ENCODE peak calls at places on chromosomes 2 and 18, in five cellular contexts. X, H, C, G and D are unnamed samples.

GRCh38 chr2:2571301-2572198 is 240.5 kb upstream of the MYT1L start:
- DNase-seq in X (no peak), H (no peak), C (no peak), G (no peak), D (no peak)

GRCh38 chr2:71581015-71581414 is 127.7 kb downstream of the DYSF start:
- DNase-seq in X (no peak), H (no peak), C (no peak), G (no peak), D (no peak)

GRCh38 chr2:54660752-54661151 is 62.7 kb upstream of the EML6 start:
- DNase-seq in X (no peak), H (no peak), C (no peak), G (no peak), D (no peak)

GRCh38 chr2:101113441-101114267 is 37.5 kb downstream of the TBC1D8 start:
- DNase-seq in X (peak; percentile 88), H (no peak), C (peak; percentile 51), G (no peak), D (peak; percentile 68)

GRCh38 chr2:221767106-221767878 is 195.2 kb upstream of the EPHA4 start:
- DNase-seq in X (no peak), H (no peak), C (no peak), G (no peak), D (no peak)

GRCh38 chr2:86788881-86789686 is 1.6 kb downstream of the CD8A start:
- DNase-seq in X (no peak), H (no peak), C (no peak), G (no peak), D (no peak)

GRCh38 chr18:57542126-57542525 is 44.4 kb downstream of the FECH start:
- DNase-seq in X (no peak), H (no peak), C (no peak), G (no peak), D (no peak)

GRCh38 chr18:71168576-71169145 is 879.8 kb downstream of the SOCS6 start:
- DNase-seq in X (no peak), H (no peak), C (no peak), G (no peak), D (no peak)

GRCh38 chr2:173311844-173312606 is 42.6 kb upstream of the CDCA7 start:
- DNase-seq in X (no peak), H (no peak), C (no peak), G (no peak), D (no peak)

GRCh38 chr18:8946046-8946838 is 156.3 kb upstream of the NDUFV2 start:
- DNase-seq in X (no peak), H (no peak), C (no peak), G (no peak), D (no peak)

DNA sequence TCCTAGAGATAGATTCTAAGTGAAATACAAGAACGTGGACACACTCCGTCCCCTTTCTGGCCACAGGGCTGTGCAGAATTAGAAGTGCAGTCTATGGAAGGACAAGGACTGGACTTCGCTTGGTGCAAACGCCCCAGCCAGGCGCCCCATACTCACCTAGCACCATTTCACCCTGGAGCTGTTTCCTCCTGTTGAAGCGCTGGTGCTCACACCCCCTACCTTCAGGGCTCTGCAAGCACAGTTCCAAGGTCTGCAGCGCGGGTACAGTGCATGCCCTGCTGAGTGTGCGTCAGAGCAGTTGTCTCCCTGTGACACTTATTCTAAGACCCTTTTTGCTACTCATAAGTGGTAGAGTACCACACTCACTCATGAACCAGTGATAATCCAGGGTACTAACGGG is 3.0 kb downstream of the HPCAL1 start:
- DNase-seq in X (peak; percentile 60), H (no peak), C (no peak), G (no peak), D (no peak)
- TF ChIP-seq ZNF274 in X (no peak), H (no peak), C (no peak), G (no peak), D (no peak)

GRCh38 chr2:9471212-9471611 is 3.1 kb upstream of the IAH1 start:
- DNase-seq in X (no peak), H (no peak), C (no peak), G (no peak), D (no peak)

GRCh38 chr2:9466147-9466683 is 8.1 kb upstream of the IAH1 start:
- DNase-seq in X (no peak), H (no peak), C (no peak), G (no peak), D (no peak)

GRCh38 chr2:9465170-9465569 is 9.2 kb upstream of the IAH1 start:
- DNase-seq in X (no peak), H (no peak), C (no peak), G (no peak), D (no peak)

GRCh38 chr2:9463698-9464034 is 10.7 kb upstream of the IAH1 start:
- DNase-seq in X (no peak), H (no peak), C (no peak), G (no peak), D (no peak)

DNA sequence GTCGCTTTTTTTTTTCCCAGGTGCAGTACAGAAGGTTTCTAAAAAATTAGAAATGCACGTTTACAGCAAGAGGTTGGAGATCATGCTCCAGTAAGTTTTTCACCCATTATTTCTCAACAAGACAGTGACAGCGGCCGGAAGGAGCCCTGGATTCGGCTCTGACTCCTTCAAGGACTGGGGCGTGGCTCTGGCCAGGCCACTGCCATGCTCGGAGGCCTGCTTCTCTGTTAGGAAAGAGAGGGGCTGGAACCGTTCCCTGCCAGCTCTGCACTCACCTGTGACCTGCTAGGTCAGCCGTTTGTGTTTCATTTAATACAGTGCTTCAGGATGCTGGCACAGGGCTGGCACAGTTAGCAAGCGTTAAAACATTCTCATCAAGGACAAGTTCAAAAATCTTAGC is 6.7 kb upstream of the IAH1 start:
- DNase-seq in X (no peak), H (no peak), C (no peak), G (no peak), D (no peak)
- H3K36me3 ChIP-seq in X (peaks cover 12% of the 10 kb centered on the region), H (peaks cover 70% of the 10 kb centered on the region), C (peaks cover 14% of the 10 kb centered on the region), G (peaks cover 3% of the 10 kb centered on the region), D (peaks cover 53% of the 10 kb centered on the region)

DNA sequence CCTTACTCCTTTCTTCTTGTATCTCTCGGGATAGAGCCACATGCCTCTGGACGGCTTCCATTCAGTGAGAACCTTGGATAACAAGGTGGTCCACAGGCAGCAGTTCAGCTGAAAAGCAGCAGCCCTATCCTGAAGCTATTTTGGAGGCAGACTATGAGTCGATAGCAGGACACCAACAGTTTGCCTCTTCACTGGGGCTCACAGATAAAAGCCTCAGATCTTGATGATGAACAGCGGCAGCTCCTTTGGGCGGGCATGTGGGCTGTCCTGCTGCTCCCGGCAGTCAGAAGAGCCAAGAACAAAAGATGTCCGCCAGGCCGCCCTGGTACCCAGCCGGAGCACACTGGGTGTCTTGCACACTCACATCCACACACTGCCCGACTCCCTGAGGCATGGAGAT is 89.8 kb upstream of the KLF7 start:
- DNase-seq in X (no peak), H (no peak), C (no peak), G (no peak), D (no peak)
- H3K4me3 ChIP-seq in X (no peak overlapping the region), H (no peak overlapping the region), C (no peak overlapping the region), G (no peak overlapping the region), D (no peak overlapping the region)

GRCh38 chr18:621181-621580 is 24.4 kb downstream of the CLUL1 start:
- DNase-seq in X (no peak), H (no peak), C (no peak), G (no peak), D (no peak)

GRCh38 chr18:629303-630150 is 27.9 kb upstream of the TYMS start:
- DNase-seq in X (no peak), H (no peak), C (no peak), G (no peak), D (no peak)

GRCh38 chr18:618618-619017 is 21.8 kb downstream of the CLUL1 start:
- DNase-seq in X (no peak), H (no peak), C (no peak), G (no peak), D (no peak)

GRCh38 chr18:627211-627610 is 30.2 kb upstream of the TYMS start:
- DNase-seq in X (no peak), H (no peak), C (no peak), G (no peak), D (no peak)

DNA sequence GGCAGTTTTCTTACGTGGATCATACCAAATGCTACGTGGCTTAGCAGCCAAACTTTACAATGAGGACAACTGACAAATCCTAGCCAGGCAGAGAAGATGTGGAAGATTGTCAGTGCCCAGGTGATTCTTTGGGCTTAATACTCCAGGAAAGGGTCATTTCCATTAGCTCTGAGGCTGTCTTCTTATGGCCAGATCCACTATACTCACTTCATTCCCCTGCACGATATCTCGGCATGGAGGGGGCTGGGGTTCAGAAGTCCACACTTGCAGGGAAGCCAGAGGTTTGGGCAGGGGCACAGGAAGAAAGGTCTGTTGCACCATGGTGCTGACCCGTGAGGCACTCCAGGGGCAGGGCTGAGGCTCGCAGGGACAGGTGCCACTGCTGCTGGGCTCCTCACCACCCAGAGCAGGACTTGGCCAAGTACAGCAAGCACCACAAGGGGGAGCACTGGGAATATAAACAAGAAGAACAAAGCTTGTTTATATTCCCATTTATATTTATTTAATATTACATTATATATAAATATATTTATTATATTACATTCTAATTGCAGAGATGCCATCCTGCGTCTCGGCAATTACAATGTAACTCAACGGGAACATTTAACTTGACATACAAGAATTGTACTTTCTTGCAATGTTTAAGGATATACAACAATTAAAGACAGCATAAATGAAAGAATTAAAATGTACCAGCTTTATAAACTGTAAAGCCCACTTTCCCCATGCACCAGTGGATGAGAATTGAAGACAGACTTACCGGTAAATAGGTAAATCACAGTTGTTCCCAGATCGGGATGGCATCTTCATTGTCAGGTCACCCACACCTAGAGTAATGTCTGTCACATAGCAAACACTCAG is 27.2 kb downstream of the CLUL1 start:
- DNase-seq in X (peak; percentile 62), H (peak; percentile 63), C (peak; percentile 69), G (no peak), D (no peak)
- TF ChIP-seq ZNF274 in X (no peak), H (no peak), C (no peak), G (no peak), D (no peak)

DNA sequence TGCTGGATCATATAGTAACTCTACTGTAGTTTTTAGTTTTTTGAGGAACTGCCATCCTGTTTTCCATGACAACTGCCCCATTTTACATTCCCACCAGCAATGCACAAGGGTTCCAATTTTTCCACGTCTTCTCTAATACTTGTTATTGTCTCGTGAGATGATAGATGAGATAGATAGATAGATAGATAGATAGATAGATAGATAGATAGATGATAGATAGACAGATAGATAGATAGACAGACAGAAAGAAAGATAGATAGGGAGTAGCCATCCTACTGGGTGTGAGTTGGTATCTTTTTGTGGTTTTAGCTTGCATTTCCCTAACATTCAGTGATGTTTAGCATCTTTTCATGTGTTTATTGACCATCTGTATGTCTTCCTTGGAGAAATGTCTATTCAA is 98.7 kb downstream of the BIN1 start:
- DNase-seq in X (no peak), H (no peak), C (no peak), G (no peak), D (no peak)
- H3K36me3 ChIP-seq in X (no peaks in the 10 kb centered on the region), H (no peaks in the 10 kb centered on the region), C (no peaks in the 10 kb centered on the region), G (no peaks in the 10 kb centered on the region), D (no peaks in the 10 kb centered on the region)

GRCh38 chr2:6079405-6079804 is 387.2 kb downstream of the SOX11 start:
- DNase-seq in X (no peak), H (no peak), C (no peak), G (no peak), D (no peak)
- H3K4me3 ChIP-seq in X (no peak overlapping the region), H (no peak overlapping the region), C (no peak overlapping the region), G (no peak overlapping the region), D (no peak overlapping the region)

DNA sequence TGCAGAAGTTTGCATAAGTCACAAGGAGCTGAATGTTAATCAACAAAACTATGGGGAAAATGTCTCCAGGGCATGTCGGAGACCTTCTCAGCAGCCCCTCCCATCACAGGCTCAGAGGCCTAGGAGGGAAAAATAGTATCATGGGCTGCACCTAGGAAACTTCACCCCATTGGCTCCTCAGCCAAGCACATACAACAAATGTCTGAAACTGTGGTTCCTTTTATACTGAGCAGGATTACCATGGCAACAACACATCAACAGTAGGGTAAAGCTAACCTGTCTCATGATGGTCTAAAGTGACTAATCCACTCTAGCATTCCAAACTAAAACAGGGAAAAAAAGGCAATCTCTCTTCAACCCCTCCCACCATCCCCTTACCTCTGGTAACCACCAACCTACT is 3.2 kb upstream of the NEMP2 start:
- DNase-seq in X (peak; percentile 46), H (no peak), C (no peak), G (no peak), D (no peak)
- TF ChIP-seq ZNF274 in X (no peak), H (no peak), C (no peak), G (no peak), D (no peak)